ENCODE peak calls at places on chromosome 14, in six cellular contexts. P is A549, R is RWPE1, N is cortex of kidney, F is NCI-H2107, D is HEK293T. J is an unnamed sample.

GRCh38 chr14:72741836-72742681 is 151.8 kb downstream of the DPF3 start:
- DNase-seq in P (no peak), F (no peak), N (no peak), D (no peak), R (no peak), J (no peak)

GRCh38 chr14:38208825-38209562 is 1.3 kb downstream of the SSTR1 start:
- DNase-seq in D (peak; percentile 20), N (no peak), R (no peak), F (no peak), P (no peak), J (peak; percentile 11)

GRCh38 chr14:96094656-96095055 is 55.5 kb downstream of the C14orf132 start:
- DNase-seq in N (no peak), D (no peak), F (no peak), R (no peak), P (no peak), J (no peak)

GRCh38 chr14:65849558-65849957 is 437.0 kb downstream of the FUT8 start:
- DNase-seq in D (no peak), P (no peak), R (no peak), N (no peak), F (no peak), J (no peak)

GRCh38 chr14:54881235-54881760 is 21.3 kb downstream of the GCH1 start:
- DNase-seq in N (no peak), D (no peak), P (no peak), F (no peak), R (peak; percentile 26), J (no peak)

GRCh38 chr14:58060077-58060476 is 91.9 kb downstream of the ARMH4 start:
- DNase-seq in P (no peak), N (no peak), R (peak; percentile 11), F (no peak), D (no peak), J (no peak)

GRCh38 chr14:36676236-36676635 is 14.6 kb downstream of the PAX9 start:
- DNase-seq in D (no peak), R (no peak), N (no peak), F (no peak), P (no peak), J (no peak)

GRCh38 chr14:23922545-23922944 is 31.0 kb upstream of the DHRS4 start:
- DNase-seq in N (no peak), P (no peak), F (no peak), R (no peak), D (no peak), J (no peak)

GRCh38 chr14:76715102-76715926 is 46.0 kb upstream of the VASH1 start:
- DNase-seq in P (no peak), N (no peak), F (no peak), R (no peak), D (no peak), J (no peak)

GRCh38 chr14:97166497-97166896 is 369.3 kb downstream of the VRK1 start:
- DNase-seq in D (no peak), P (no peak), R (no peak), F (no peak), N (no peak), J (no peak)

GRCh38 chr14:104694475-104694950 is 5.1 kb downstream of the INF2 start:
- DNase-seq in P (no peak), N (no peak), D (no peak), F (no peak), R (no peak), J (no peak)

GRCh38 chr14:52949711-52950409 is 990 bp downstream of the FERMT2 start:
- DNase-seq in N (no peak), R (peak; percentile 51), F (no peak), P (peak; percentile 48), D (peak; percentile 42), J (no peak)

GRCh38 chr14:78835052-78835451 is 664.9 kb downstream of the NRXN3 start:
- DNase-seq in F (peak; percentile 13), D (no peak), R (no peak), N (no peak), P (no peak), J (no peak)

GRCh38 chr14:55256586-55256985 is 14.6 kb upstream of the FBXO34 start:
- DNase-seq in R (no peak), P (no peak), F (no peak), D (no peak), N (no peak), J (no peak)

GRCh38 chr14:58701156-58701555 is 63.4 kb downstream of the DACT1 start:
- DNase-seq in D (no peak), N (no peak), F (no peak), P (no peak), R (no peak), J (no peak)

GRCh38 chr14:99273025-99273723 is 1.2 kb upstream of the BCL11B start:
- DNase-seq in N (no peak), P (peak; percentile 77), F (peak; percentile 54), D (no peak), R (peak; percentile 38), J (no peak)

GRCh38 chr14:96622926-96623325 is 120.7 kb downstream of the PAPOLA start:
- DNase-seq in R (no peak), P (no peak), D (no peak), F (no peak), N (no peak), J (no peak)

GRCh38 chr14:23284654-23285529 is 1.0 kb downstream of the HOMEZ start:
- DNase-seq in N (no peak), R (peak; percentile 34), P (no peak), D (no peak), F (no peak), J (peak; percentile 62)

GRCh38 chr14:67359319-67359774 is 257 bp downstream of the ATP6V1D start:
- DNase-seq in D (peak; percentile 8), R (peak; percentile 71), F (no peak), P (no peak), N (no peak), J (no peak)

GRCh38 chr14:31964979-31965734 is 111.9 kb upstream of the ARHGAP5 start:
- DNase-seq in P (no peak), F (no peak), N (no peak), D (no peak), R (no peak), J (no peak)

GRCh38 chr14:55077691-55078151 is 26.3 kb downstream of the MAPK1IP1L start:
- DNase-seq in D (no peak), P (no peak), R (peak; percentile 71), F (no peak), N (no peak), J (no peak)

GRCh38 chr14:64704145-64704742 is at the start of gene PLEKHG3:
- DNase-seq in R (peak; percentile 84), N (peak; percentile 35), F (peak; percentile 59), D (peak; percentile 80), P (peak; percentile 79), J (no peak)

GRCh38 chr14:101727611-101728010 is 33.9 kb upstream of the PPP2R5C start:
- DNase-seq in P (no peak), N (no peak), F (no peak), R (no peak), D (no peak), J (no peak)

GRCh38 chr14:95722525-95723190 is 8.7 kb upstream of the TCL1A start:
- DNase-seq in R (peak; percentile 13), D (no peak), N (no peak), F (no peak), P (no peak), J (no peak)

GRCh38 chr14:77965919-77966435 is 166.1 kb downstream of the ADCK1 start:
- DNase-seq in F (peak; percentile 23), N (no peak), D (no peak), R (peak; percentile 38), P (peak; percentile 42), J (peak; percentile 67)

GRCh38 chr14:22836301-22837058 is at the start of gene MMP14:
- DNase-seq in R (peak; percentile 59), P (no peak), D (no peak), N (no peak), F (no peak), J (no peak)

GRCh38 chr14:44961151-44961729 is 507 bp downstream of the KLHL28 start:
- DNase-seq in N (no peak), P (peak; percentile 53), D (peak; percentile 52), R (peak; percentile 63), F (peak; percentile 16), J (peak; percentile 48)

GRCh38 chr14:75911883-75912282 is 69.9 kb downstream of the TGFB3 start:
- DNase-seq in P (no peak), R (no peak), N (no peak), D (no peak), F (no peak), J (no peak)

GRCh38 chr14:29548948-29549370 is 378.7 kb downstream of the PRKD1 start:
- DNase-seq in N (no peak), D (peak; percentile 61), P (peak; percentile 68), F (peak; percentile 85), R (peak; percentile 61), J (peak; percentile 40)

GRCh38 chr14:96053600-96054381 is 14.6 kb downstream of the C14orf132 start:
- DNase-seq in D (no peak), F (no peak), P (peak; percentile 24), N (no peak), R (no peak), J (no peak)

GRCh38 chr14:100825691-100826331 is at the start of gene MEG3:
- DNase-seq in P (peak; percentile 51), D (no peak), R (no peak), N (no peak), F (no peak), J (no peak)

GRCh38 chr14:24700511-24700910 is 66.5 kb upstream of the GZMB start:
- DNase-seq in N (no peak), D (no peak), R (no peak), F (no peak), P (no peak), J (no peak)

GRCh38 chr14:84029246-84029645 is 1500.7 kb upstream of the FLRT2 start:
- DNase-seq in P (no peak), N (no peak), R (no peak), D (no peak), F (no peak), J (no peak)

GRCh38 chr14:89196561-89196960 is 220.5 kb downstream of the FOXN3 start:
- DNase-seq in P (no peak), N (no peak), F (no peak), D (no peak), R (no peak), J (no peak)